ENCODE peak calls at places on chromosome X, in eight cellular contexts. Q is MV-4-11, S is cardiac fibroblast, O is activated T-cell treated with anti-CD3 and anti-CD28 coated beads for 24 hours, F is HTR-8/SVneo, K is endodermal cell, W is RCC 7860, B is sigmoid colon. X is an unnamed sample.

GRCh38 chrX:100659431-100660137 is 15.6 kb downstream of the SRPX2 start:
- DNase-seq in Q (no peak), W (no peak), K (no peak), F (no peak), S (no peak), B (no peak), O (no peak), X (no peak)

GRCh38 chrX:413322-414201 is 26.9 kb upstream of the PPP2R3B start:
- DNase-seq in W (no peak), S (peak; percentile 46), Q (no peak), O (no peak), B (no peak), K (peak; percentile 87), F (no peak), X (no peak)

GRCh38 chrX:148552775-148553174 is 52.4 kb downstream of the AFF2 start:
- DNase-seq in B (no peak), F (no peak), O (no peak), W (no peak), K (no peak), S (no peak), Q (no peak), X (peak; percentile 3)

GRCh38 chrX:9466711-9467110 is 1.9 kb downstream of the TBL1X start:
- DNase-seq in S (no peak), Q (no peak), W (no peak), K (no peak), F (no peak), B (no peak), O (no peak), X (no peak)

GRCh38 chrX:155211208-155211607 is 5.1 kb upstream of the VBP1 start:
- DNase-seq in W (no peak), F (no peak), Q (no peak), O (no peak), B (no peak), S (no peak), K (no peak), X (no peak)

GRCh38 chrX:153779891-153780677 is 757 bp upstream of the SRPK3 start:
- DNase-seq in W (no peak), Q (peak; percentile 8), F (no peak), B (no peak), S (no peak), O (no peak), K (no peak), X (no peak)

GRCh38 chrX:119488749-119489148 is 20.5 kb downstream of the SLC25A5 start:
- DNase-seq in K (peak; percentile 75), B (peak; percentile 66), O (no peak), Q (peak; percentile 7), F (peak; percentile 42), S (peak; percentile 68), W (peak; percentile 7), X (peak; percentile 61)

GRCh38 chrX:68079961-68080360 is 353.3 kb downstream of the OPHN1 start:
- DNase-seq in O (no peak), K (no peak), S (no peak), F (no peak), B (no peak), Q (no peak), W (no peak), X (no peak)

GRCh38 chrX:130896026-130896425 is 7.0 kb downstream of the ENOX2 start:
- DNase-seq in K (no peak), S (peak; percentile 36), B (no peak), O (no peak), W (no peak), Q (no peak), F (no peak), X (no peak)

GRCh38 chrX:356385-357034 is 30.2 kb downstream of the PPP2R3B start:
- DNase-seq in Q (no peak), O (no peak), B (no peak), W (no peak), F (no peak), S (no peak), K (no peak), X (no peak)

GRCh38 chrX:1778817-1779216 is 164.0 kb downstream of the ASMT start:
- DNase-seq in S (no peak), K (no peak), F (no peak), O (no peak), Q (no peak), W (no peak), B (no peak), X (peak; percentile 35)

GRCh38 chrX:49155243-49155899 is 7.2 kb upstream of the MAGIX start:
- DNase-seq in F (no peak), B (peak; percentile 83), Q (peak; percentile 72), W (no peak), O (no peak), S (peak; percentile 73), K (peak; percentile 77), X (peak; percentile 77)

GRCh38 chrX:144798972-144799371 is 448.3 kb upstream of the SPANXN1 start:
- DNase-seq in W (no peak), S (no peak), Q (peak; percentile 65), B (no peak), F (no peak), O (no peak), K (no peak), X (no peak)